ENCODE peak calls at places on chromosomes 4 and X, in nine cellular contexts. E is sigmoid colon; S is GM23338; T is mesendoderm; G is H9; A is CD8-positive, alpha-beta memory T cell; J is IMR-90; R is fibroblast of lung; W is psoas muscle. Q is an unnamed sample. For H3K27me3 and H3K4me1, the result is how much of the 10 kb centered on the place peaks cover.

GRCh38 chr4:167219090-167219489 is 15.2 kb downstream of the SPOCK3 start:
- DNase-seq in G (no peak), J (no peak), S (no peak), E (no peak), W (no peak), A (no peak), R (no peak), T (no peak), Q (no peak)

GRCh38 chr4:165440415-165440882 is 61.6 kb downstream of the CPE start:
- DNase-seq in J (peak), S (peak), G (no peak), E (no peak), A (no peak), T (peak), R (peak), W (no peak), Q (no peak)

GRCh38 chrX:44482575-44482974 is 60.1 kb downstream of the FUNDC1 start:
- DNase-seq in R (no peak), A (no peak), T (no peak), S (no peak), G (no peak), W (no peak), E (no peak), J (no peak), Q (no peak)

GRCh38 chr4:77360451-77360850 is 203.4 kb downstream of the CCNG2 start:
- DNase-seq in T (no peak), S (no peak), R (no peak), J (no peak), G (no peak), W (no peak), E (no peak), A (no peak), Q (no peak)

GRCh38 chrX:104098151-104098808 is 14.0 kb upstream of the ZCCHC18 start:
- DNase-seq in J (peak), E (peak), G (no peak), W (no peak), T (peak), S (peak), R (peak), A (peak), Q (peak)

GRCh38 chrX:64306712-64307111 is 76.3 kb upstream of the ASB12 start:
- DNase-seq in W (no peak), G (no peak), S (no peak), J (no peak), A (no peak), T (no peak), E (no peak), R (no peak), Q (no peak)

GRCh38 chr4:170089743-170090666 is at the start of gene AADAT:
- DNase-seq in J (peak), T (peak), A (no peak), E (peak), W (peak), R (peak), G (peak), S (peak), Q (peak)

GRCh38 chr4:10015140-10015753 is 6.0 kb downstream of the SLC2A9 start:
- DNase-seq in E (no peak), S (peak), A (no peak), J (peak), T (peak), R (peak), W (no peak), G (peak), Q (no peak)

GRCh38 chrX:14243823-14244222 is 214.1 kb upstream of the GEMIN8 start:
- DNase-seq in T (peak), A (no peak), J (no peak), W (no peak), E (no peak), S (peak), G (peak), R (no peak), Q (no peak)

GRCh38 chr4:112726041-112726440 is 89.1 kb downstream of the LARP7 start:
- DNase-seq in S (no peak), J (no peak), W (no peak), E (no peak), R (no peak), A (no peak), G (no peak), T (no peak), Q (no peak)

GRCh38 chrX:53479295-53479694 is 45.1 kb upstream of the HSD17B10 start:
- DNase-seq in S (peak), J (peak), A (no peak), G (peak), R (no peak), E (no peak), W (no peak), T (peak), Q (no peak)
- H3K27me3 ChIP-seq in S (under half), J (under half), A (under half), G (under half), R (under half), E (under half), W (under half), T (under half), Q (under half)

GRCh38 chr4:176261018-176261417 is 8.0 kb downstream of the ASB5 start:
- DNase-seq in A (no peak), R (no peak), E (no peak), T (no peak), G (no peak), J (no peak), W (no peak), S (no peak), Q (no peak)

GRCh38 chr4:176258135-176258534 is 10.9 kb downstream of the ASB5 start:
- DNase-seq in W (no peak), E (no peak), T (no peak), J (no peak), S (no peak), A (no peak), G (no peak), R (no peak), Q (no peak)

GRCh38 chr4:176261481-176261880 is 7.5 kb downstream of the ASB5 start:
- DNase-seq in E (no peak), R (peak), J (peak), G (no peak), S (no peak), T (no peak), W (no peak), A (no peak), Q (no peak)

GRCh38 chr4:176256921-176257320 is 12.1 kb downstream of the ASB5 start:
- DNase-seq in R (no peak), W (no peak), T (no peak), A (no peak), G (no peak), J (peak), E (no peak), S (no peak), Q (no peak)

GRCh38 chr4:176259330-176260090 is 9.5 kb downstream of the ASB5 start:
- DNase-seq in W (no peak), R (peak), A (no peak), J (peak), E (no peak), G (no peak), T (peak), S (no peak), Q (no peak)
- H3K4me1 ChIP-seq in W (half or more), R (under half), A (under half), J (under half), E (under half), G (under half), T (under half), S (under half), Q (under half)

GRCh38 chrX:130080791-130081367 is 29.4 kb downstream of the ELF4 start:
- DNase-seq in A (no peak), E (no peak), G (no peak), R (no peak), S (no peak), J (no peak), W (peak), T (no peak), Q (no peak)
- H3K27ac ChIP-seq in A (no peak), E (no peak), G (no peak), R (no peak), S (no peak), J (no peak), W (no peak), T (no peak), Q (peak)

GRCh38 chr4:8160572-8160971 is 2.0 kb upstream of the ABLIM2 start:
- DNase-seq in W (no peak), A (no peak), J (no peak), G (no peak), S (no peak), R (no peak), T (no peak), E (no peak), Q (no peak)

GRCh38 chr4:8158710-8159521 is at the start of gene ABLIM2:
- DNase-seq in R (peak), J (peak), E (peak), A (peak), W (peak), G (peak), T (peak), S (peak), Q (peak)

GRCh38 chr4:8160233-8160560 is 1.6 kb upstream of the ABLIM2 start:
- DNase-seq in J (no peak), G (no peak), T (no peak), E (no peak), A (peak), W (no peak), S (no peak), R (no peak), Q (no peak)

GRCh38 chr4:8157944-8158709 is 486 bp downstream of the ABLIM2 start:
- DNase-seq in W (peak), G (no peak), R (no peak), J (no peak), T (no peak), A (no peak), E (no peak), S (peak), Q (peak)

GRCh38 chr4:8159522-8160232 is 1.1 kb upstream of the ABLIM2 start:
- DNase-seq in A (peak), W (no peak), G (no peak), S (peak), J (no peak), R (no peak), E (no peak), T (no peak), Q (no peak)
- H3K27me3 ChIP-seq in A (under half), W (under half), G (under half), S (under half), J (half or more), R (under half), E (under half), T (under half), Q (under half)

DNA sequence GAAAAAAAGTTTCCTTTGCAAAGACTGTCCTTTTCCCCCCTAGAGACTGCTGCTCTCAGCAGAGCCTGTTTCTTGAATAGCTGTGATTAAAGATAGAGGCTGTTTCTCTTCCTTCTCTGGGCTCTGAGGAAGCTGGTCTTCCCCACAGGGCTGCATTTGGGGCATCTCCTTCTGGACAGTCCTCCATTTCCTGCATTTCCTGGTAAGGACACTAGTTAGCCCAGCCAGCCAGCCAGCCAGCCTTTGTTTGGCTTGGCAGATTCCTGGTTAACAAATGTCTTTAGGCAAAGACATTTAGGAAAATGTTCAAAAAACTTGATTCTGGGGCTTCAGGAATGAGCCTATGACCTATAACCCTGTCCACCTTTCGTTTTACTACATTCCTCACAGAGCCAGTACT is 34.0 kb upstream of the PLAC1 start:
- DNase-seq in T (no peak), W (no peak), A (no peak), E (no peak), G (no peak), S (peak), R (no peak), J (no peak), Q (no peak)
- H3K4me1 ChIP-seq in T (under half), W (under half), A (under half), E (under half), G (under half), S (under half), R (under half), J (under half), Q (under half)

DNA sequence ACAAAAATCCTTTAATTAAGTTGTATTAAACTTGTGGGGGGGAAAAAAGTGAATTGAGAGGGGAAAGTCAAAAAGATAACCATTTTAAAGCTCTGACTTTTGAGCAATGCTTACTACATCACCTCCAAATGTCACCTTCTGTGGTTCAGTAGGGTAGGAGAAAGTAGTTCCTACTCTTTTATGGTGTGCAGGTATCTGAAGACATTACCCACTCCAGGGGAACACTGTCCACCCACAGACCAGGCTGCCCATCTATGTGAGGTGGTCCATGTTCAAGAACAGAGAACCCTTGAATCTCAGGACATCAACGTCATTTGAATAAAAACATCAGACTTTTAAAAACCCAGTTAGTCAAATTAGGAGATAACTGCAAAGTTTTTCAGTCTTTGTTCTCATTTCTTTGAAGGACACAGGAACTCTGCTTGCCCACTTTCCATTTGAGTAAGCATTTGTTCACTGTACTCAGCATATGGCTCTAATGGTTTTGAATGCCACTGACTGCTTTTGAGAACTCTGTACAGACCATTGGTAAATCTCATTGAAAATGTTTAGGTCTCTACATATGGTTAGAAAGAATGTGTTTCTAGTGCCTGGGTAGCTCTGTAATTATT is 18.4 kb downstream of the NMU start:
- DNase-seq in G (no peak), E (no peak), R (no peak), W (no peak), T (no peak), S (no peak), J (no peak), A (no peak), Q (no peak)
- H3K27ac ChIP-seq in G (no peak), E (no peak), R (no peak), W (no peak), T (no peak), S (no peak), J (no peak), A (no peak), Q (no peak)

DNA sequence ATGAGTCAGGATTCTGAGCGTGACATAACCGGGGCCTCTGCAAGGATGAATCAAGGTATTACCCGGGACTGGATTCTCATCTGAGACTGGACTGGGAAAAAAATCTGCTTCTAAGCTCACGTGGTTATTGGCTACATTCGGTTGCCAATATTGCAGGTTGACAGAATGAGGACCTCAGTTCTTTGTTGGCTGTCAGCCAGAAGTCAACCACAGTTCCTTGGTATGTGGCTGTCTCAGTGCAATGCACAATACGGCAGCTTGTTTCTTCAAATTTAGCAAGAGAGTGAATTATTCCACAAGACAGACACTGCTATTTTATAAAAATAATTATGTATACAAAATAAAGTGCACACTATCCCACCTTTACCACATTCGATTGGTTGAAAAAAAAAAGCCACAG is 424.2 kb downstream of the KLHL4 start:
- DNase-seq in E (no peak), G (no peak), T (no peak), A (no peak), J (no peak), S (no peak), W (no peak), R (no peak), Q (no peak)
- H3K27me3 ChIP-seq in E (under half), G (under half), T (under half), A (under half), J (under half), S (under half), W (under half), R (under half), Q (under half)

GRCh38 chr4:931960-932712 is at the start of the genes GAK and TMEM175:
- DNase-seq in R (peak), T (peak), G (peak), S (peak), J (peak), W (peak), E (peak), A (peak), Q (peak)
- H3K4me1 ChIP-seq in R (under half), T (under half), G (under half), S (under half), J (under half), W (under half), E (under half), A (under half), Q (under half)